ENCODE peak calls at places on chromosomes 2 and 18, in four cellular contexts. T is stomach, Y is WERI-Rb-1, H is foreskin fibroblast. V is an unnamed sample.

GRCh38 chr2:55616509-55617159 is 788 bp downstream of the PPP4R3B start:
- DNase-seq in T (no peak), H (peak; percentile 16), Y (no peak), V (no peak)

GRCh38 chr2:27379840-27380625 is 501 bp downstream of the ZNF513 start:
- DNase-seq in H (peak; percentile 34), T (peak; percentile 40), Y (no peak), V (peak; percentile 84)

GRCh38 chr2:455046-455705 is 167.3 kb upstream of the ALKAL2 start:
- DNase-seq in T (no peak), H (no peak), Y (no peak), V (no peak)

GRCh38 chr18:50473896-50474295 is 86.0 kb upstream of the MAPK4 start:
- DNase-seq in H (no peak), Y (no peak), T (no peak), V (no peak)

GRCh38 chr2:44939074-44940052 is 2.1 kb upstream of the SIX3 start:
- DNase-seq in Y (peak; percentile 79), H (no peak), T (no peak), V (no peak)

GRCh38 chr2:36697424-36698066 is 1.0 kb downstream of the VIT start:
- DNase-seq in T (no peak), Y (no peak), H (no peak), V (no peak)

GRCh38 chr2:197975956-197976519 is 171.6 kb downstream of the PLCL1 start:
- DNase-seq in Y (no peak), T (no peak), H (no peak), V (no peak)

GRCh38 chr2:144914622-144915230 is 394.8 kb upstream of the ZEB2 start:
- DNase-seq in H (no peak), T (no peak), Y (no peak), V (no peak)

GRCh38 chr2:97936199-97936598 is 59.5 kb downstream of the TMEM131 start:
- DNase-seq in Y (peak; percentile 70), H (no peak), T (no peak), V (no peak)

GRCh38 chr2:201157694-201158093 is 25.2 kb upstream of the CASP10 start:
- DNase-seq in T (no peak), H (no peak), Y (no peak), V (no peak)

GRCh38 chr2:64018715-64019082 is 529 bp downstream of the VPS54 start:
- DNase-seq in T (no peak), Y (peak; percentile 62), H (peak; percentile 23), V (peak; percentile 44)

GRCh38 chr2:105803337-105803736 is 58.6 kb downstream of the NCK2 start:
- DNase-seq in Y (no peak), T (no peak), H (no peak), V (no peak)

GRCh38 chr2:40470817-40471809 is 19.2 kb upstream of the SLC8A1 start:
- DNase-seq in Y (no peak), H (no peak), T (no peak), V (no peak)

GRCh38 chr2:128789776-128790455 is 471.2 kb upstream of the HS6ST1 start:
- DNase-seq in H (no peak), T (peak; percentile 9), Y (no peak), V (no peak)

GRCh38 chr18:29157057-29157780 is 980.3 kb upstream of the CDH2 start:
- DNase-seq in T (no peak), H (no peak), Y (no peak), V (no peak)